ENCODE peak calls at places on chromosomes 16 and 17, in five cellular contexts. O, B, V, P and J are unnamed samples.

GRCh38 chr17:49699967-49700575 is 7.7 kb downstream of the SLC35B1 start:
- DNase-seq in O (no peak), B (no peak), V (no peak), P (no peak), J (no peak)

GRCh38 chr17:2123467-2124251 is 68.8 kb downstream of the HIC1 start:
- DNase-seq in O (peak; percentile 63), B (no peak), V (no peak), P (no peak), J (peak; percentile 34)

GRCh38 chr17:296382-296781 is 56.2 kb downstream of the RPH3AL start:
- DNase-seq in O (no peak), B (no peak), V (no peak), P (no peak), J (no peak)

GRCh38 chr17:80259642-80260535 is 763 bp upstream of the RNF213 start:
- DNase-seq in O (peak; percentile 95), B (peak; percentile 50), V (peak; percentile 81), P (no peak), J (peak; percentile 90)

GRCh38 chr17:65398036-65398787 is 163.2 kb downstream of the AXIN2 start:
- DNase-seq in O (no peak), B (no peak), V (no peak), P (no peak), J (no peak)

GRCh38 chr17:34709108-34709779 is 129.9 kb downstream of the TMEM132E start:
- DNase-seq in O (no peak), B (no peak), V (no peak), P (no peak), J (peak; percentile 66)

GRCh38 chr17:39980402-39981206 is at the start of gene PSMD3:
- DNase-seq in O (peak; percentile 99), B (peak; percentile 99), V (peak; percentile 97), P (peak; percentile 73), J (peak; percentile 97)

GRCh38 chr17:50660042-50660886 is 25.6 kb downstream of the ABCC3 start:
- DNase-seq in O (no peak), B (no peak), V (no peak), P (no peak), J (peak; percentile 93)

GRCh38 chr17:77609553-77610517 is 348.7 kb upstream of the TNRC6C start:
- DNase-seq in O (peak; percentile 91), B (no peak), V (peak; percentile 64), P (no peak), J (no peak)

GRCh38 chr17:59547131-59547915 is 18.1 kb upstream of the DHX40 start:
- DNase-seq in O (no peak), B (no peak), V (no peak), P (no peak), J (peak; percentile 97)

GRCh38 chr17:47742319-47743181 is 9.5 kb downstream of the TBX21 start:
- DNase-seq in O (peak; percentile 81), B (no peak), V (peak; percentile 64), P (no peak), J (peak; percentile 58)

GRCh38 chr16:6363891-6364607 is 968.6 kb upstream of the RBFOX1 start:
- DNase-seq in O (no peak), B (no peak), V (no peak), P (no peak), J (no peak)

GRCh38 chr17:5558815-5559785 is 25.2 kb downstream of the NLRP1 start:
- DNase-seq in O (no peak), B (no peak), V (no peak), P (no peak), J (no peak)

GRCh38 chr16:30723725-30724355 is 24.4 kb upstream of the PHKG2 start:
- DNase-seq in O (no peak), B (no peak), V (no peak), P (no peak), J (no peak)

GRCh38 chr17:65085397-65085796 is 28.9 kb upstream of the GNA13 start:
- DNase-seq in O (no peak), B (no peak), V (no peak), P (no peak), J (peak; percentile 32)

GRCh38 chr17:40356906-40357861 is 7.4 kb downstream of the GJD3 start:
- DNase-seq in O (no peak), B (no peak), V (no peak), P (no peak), J (no peak)

GRCh38 chr17:45189002-45189401 is 27.3 kb downstream of the HEXIM2 start:
- DNase-seq in O (no peak), B (no peak), V (no peak), P (no peak), J (no peak)

GRCh38 chr17:41777157-41777578 is 9.3 kb downstream of the JUP start:
- DNase-seq in O (no peak), B (peak; percentile 68), V (no peak), P (no peak), J (peak; percentile 67)

GRCh38 chr17:39404542-39405378 is 3.3 kb upstream of the FBXL20 start:
- DNase-seq in O (peak; percentile 60), B (peak; percentile 45), V (peak; percentile 8), P (no peak), J (no peak)

GRCh38 chr16:80936410-80936809 is 70.3 kb downstream of the CMC2 start:
- DNase-seq in O (no peak), B (no peak), V (no peak), P (no peak), J (no peak)

GRCh38 chr16:50259334-50260205 is 6.8 kb upstream of the ADCY7 start:
- DNase-seq in O (no peak), B (peak; percentile 34), V (no peak), P (no peak), J (peak; percentile 86)